ENCODE peak calls at places on chromosome 17, in six cellular contexts. R is head of caudate nucleus; S is memory B cell; F is tibial nerve; A is stimulated activated CD8-positive, alpha-beta memory T cell treated with anti-CD3 and anti-CD28 coated beads, Interleukin-15, amount 100 ng/mL, for 24 hours; E is stromal cell of bone marrow. V is an unnamed sample.
A peak's percentile ranks its signal among the peaks of the same experiment; 100 is the strongest.

GRCh38 chr17:34584805-34585416 is 5.5 kb downstream of the TMEM132E start:
- DNase-seq in R (no peak), F (no peak), E (no peak), S (no peak), A (no peak), V (peak; percentile 52)

GRCh38 chr17:5541610-5542202 is 42.6 kb downstream of the NLRP1 start:
- DNase-seq in F (no peak), R (no peak), A (no peak), S (no peak), E (no peak), V (no peak)

GRCh38 chr17:75271233-75271954 is 363 bp upstream of the MIF4GD start:
- DNase-seq in F (peak; percentile 53), A (peak; percentile 86), R (peak; percentile 85), E (peak; percentile 40), S (peak; percentile 93), V (peak; percentile 78)

GRCh38 chr17:42079541-42079940 is 18.7 kb downstream of the ZNF385C start:
- DNase-seq in S (no peak), F (no peak), E (no peak), R (no peak), A (no peak), V (no peak)

GRCh38 chr17:72643575-72644216 is 448.8 kb downstream of the SLC39A11 start:
- DNase-seq in R (no peak), F (no peak), E (no peak), A (no peak), S (no peak), V (no peak)

GRCh38 chr17:45574376-45574775 is 83.9 kb upstream of the PLEKHM1 start:
- DNase-seq in F (no peak), A (no peak), S (no peak), E (peak; percentile 34), R (no peak), V (peak; percentile 1)

GRCh38 chr17:42422958-42423712 is at the start of gene CAVIN1:
- DNase-seq in R (peak; percentile 94), F (peak; percentile 99), A (no peak), E (peak; percentile 99), S (no peak), V (peak; percentile 92)

GRCh38 chr17:45768000-45768399 is 16.1 kb upstream of the CRHR1 start:
- DNase-seq in R (no peak), S (no peak), F (no peak), E (no peak), A (no peak), V (no peak)

GRCh38 chr17:4634981-4635380 is 6.5 kb downstream of the ALOX15 start:
- DNase-seq in A (no peak), S (no peak), E (no peak), R (no peak), F (no peak), V (no peak)

GRCh38 chr17:82939213-82940030 is 99.6 kb upstream of the ZNF750 start:
- DNase-seq in F (no peak), S (no peak), E (no peak), R (no peak), A (no peak), V (no peak)

GRCh38 chr17:4678448-4679026 is 25.4 kb downstream of the PELP1 start:
- DNase-seq in F (no peak), E (peak; percentile 76), S (no peak), R (no peak), A (no peak), V (no peak)

GRCh38 chr17:28867276-28867675 is 12.5 kb downstream of the ERAL1 start:
- DNase-seq in R (no peak), F (no peak), A (no peak), E (no peak), S (no peak), V (no peak)

GRCh38 chr17:80082403-80083135 is 18.8 kb upstream of the GAA start:
- DNase-seq in S (peak; percentile 54), E (peak; percentile 61), A (peak; percentile 13), F (peak; percentile 60), R (peak; percentile 77), V (peak; percentile 79)

GRCh38 chr17:20256144-20256543 is 211.2 kb downstream of the LGALS9B start:
- DNase-seq in F (no peak), A (no peak), S (no peak), E (no peak), R (no peak), V (no peak)

GRCh38 chr17:43003542-43004172 is 2.9 kb upstream of the IFI35 start:
- DNase-seq in R (no peak), E (no peak), F (no peak), A (no peak), S (no peak), V (no peak)

GRCh38 chr17:83053779-83054451 is 25.5 kb upstream of the METRNL start:
- DNase-seq in S (no peak), F (peak; percentile 25), R (no peak), E (no peak), A (no peak), V (peak; percentile 68)

GRCh38 chr17:333626-334396 is 18.8 kb downstream of the RPH3AL start:
- DNase-seq in A (no peak), E (no peak), R (peak; percentile 87), S (no peak), F (peak; percentile 63), V (peak; percentile 80)

GRCh38 chr17:45847101-45847500 is 2.4 kb downstream of the SPPL2C start:
- DNase-seq in F (no peak), E (no peak), S (no peak), R (no peak), A (no peak), V (no peak)

GRCh38 chr17:2198917-2199316 is 104.7 kb downstream of the SMG6 start:
- DNase-seq in F (no peak), S (no peak), A (no peak), R (no peak), E (no peak), V (no peak)

GRCh38 chr17:56699186-56699895 is 105.8 kb downstream of the NOG start:
- DNase-seq in F (no peak), S (no peak), A (no peak), R (no peak), E (peak; percentile 74), V (no peak)

GRCh38 chr17:55394357-55395021 is 27.1 kb downstream of the MMD start:
- DNase-seq in E (no peak), A (no peak), F (no peak), R (no peak), S (no peak), V (peak; percentile 51)

GRCh38 chr17:73757324-73757942 is 113.2 kb upstream of the SDK2 start:
- DNase-seq in S (no peak), F (no peak), E (no peak), R (no peak), A (no peak), V (no peak)

GRCh38 chr17:45144199-45145034 is 3.9 kb upstream of the HEXIM1 start:
- DNase-seq in A (no peak), S (no peak), R (peak; percentile 61), E (no peak), F (peak; percentile 33), V (no peak)

GRCh38 chr17:36935681-36936454 is 1.4 kb upstream of the LHX1 start:
- DNase-seq in R (no peak), F (no peak), A (no peak), E (no peak), S (no peak), V (no peak)

GRCh38 chr17:2871205-2871604 is 75.0 kb downstream of the RAP1GAP2 start:
- DNase-seq in S (no peak), F (no peak), R (no peak), E (no peak), A (no peak), V (no peak)

GRCh38 chr17:35788504-35788998 is 6.9 kb downstream of the MMP28 start:
- DNase-seq in R (no peak), F (no peak), E (peak; percentile 95), A (no peak), S (no peak), V (no peak)

GRCh38 chr17:76643553-76644148 is at the start of gene ST6GALNAC1:
- DNase-seq in A (no peak), E (no peak), F (no peak), S (no peak), R (no peak), V (no peak)

GRCh38 chr17:42041619-42042018 is 8.8 kb downstream of the C17orf113 start:
- DNase-seq in E (no peak), A (no peak), S (no peak), F (no peak), R (no peak), V (no peak)

GRCh38 chr17:33038740-33039139 is 47.1 kb downstream of the SPACA3 start:
- DNase-seq in S (no peak), R (peak; percentile 62), A (no peak), F (no peak), E (no peak), V (peak; percentile 48)

GRCh38 chr17:47632991-47633390 is 16.7 kb upstream of the KPNB1 start:
- DNase-seq in S (no peak), A (no peak), R (peak; percentile 13), E (no peak), F (no peak), V (no peak)

GRCh38 chr17:49866882-49867413 is 19.1 kb upstream of the TAC4 start:
- DNase-seq in A (no peak), E (no peak), S (no peak), F (no peak), R (no peak), V (no peak)

GRCh38 chr17:42484304-42484703 is 25.6 kb downstream of the ATP6V0A1 start:
- DNase-seq in S (no peak), R (no peak), E (no peak), F (no peak), A (peak; percentile 22), V (no peak)

GRCh38 chr17:4341616-4341977 is 24.9 kb downstream of the UBE2G1 start:
- DNase-seq in S (no peak), F (no peak), R (no peak), A (no peak), E (no peak), V (no peak)

GRCh38 chr17:59074494-59074893 is 32.2 kb downstream of the TRIM37 start:
- DNase-seq in E (peak; percentile 18), S (no peak), A (no peak), F (no peak), R (no peak), V (no peak)

GRCh38 chr17:62616993-62617893 is 10.2 kb upstream of the MRC2 start:
- DNase-seq in A (no peak), R (no peak), E (no peak), F (no peak), S (no peak), V (no peak)